ENCODE peak calls at places on chromosome 10, in seven cellular contexts. H is heart left ventricle, J is breast epithelium, K is uterus, R is NB4, W is adrenal gland, L is stomach. A is an unnamed sample.

GRCh38 chr10:17200035-17200884 is 1.2 kb downstream of the TRDMT1 start:
- DNase-seq in H (no peak), J (no peak), K (no peak), R (peak; percentile 28), W (no peak), L (no peak), A (no peak)

GRCh38 chr10:61634711-61635110 is 28.0 kb upstream of the CABCOCO1 start:
- DNase-seq in H (no peak), J (no peak), K (no peak), R (no peak), W (no peak), L (no peak), A (no peak)

GRCh38 chr10:61438141-61438984 is 14.8 kb downstream of the TMEM26 start:
- DNase-seq in H (no peak), J (no peak), K (no peak), R (peak; percentile 3), W (no peak), L (no peak), A (no peak)

GRCh38 chr10:113027574-113028392 is 77.7 kb downstream of the TCF7L2 start:
- DNase-seq in H (no peak), J (no peak), K (peak; percentile 60), R (peak; percentile 20), W (no peak), L (no peak), A (no peak)

GRCh38 chr10:61411651-61412050 is 41.5 kb downstream of the TMEM26 start:
- DNase-seq in H (no peak), J (no peak), K (no peak), R (no peak), W (no peak), L (no peak), A (no peak)

GRCh38 chr10:121627810-121628209 is 29.6 kb upstream of the FGFR2 start:
- DNase-seq in H (no peak), J (no peak), K (no peak), R (no peak), W (no peak), L (no peak), A (no peak)

GRCh38 chr10:4383683-4384082 is 442.3 kb upstream of the AKR1E2 start:
- DNase-seq in H (no peak), J (no peak), K (no peak), R (no peak), W (no peak), L (no peak), A (no peak)

GRCh38 chr10:102752266-102752930 is 8.7 kb downstream of the WBP1L start:
- DNase-seq in H (no peak), J (no peak), K (peak; percentile 57), R (no peak), W (peak; percentile 35), L (no peak), A (no peak)

GRCh38 chr10:97226398-97226797 is 40.6 kb upstream of the SLIT1 start:
- DNase-seq in H (no peak), J (no peak), K (no peak), R (no peak), W (no peak), L (no peak), A (no peak)

GRCh38 chr10:43205681-43206390 is 61.0 kb downstream of the RASGEF1A start:
- DNase-seq in H (peak; percentile 14), J (peak; percentile 46), K (peak; percentile 4), R (no peak), W (no peak), L (no peak), A (peak; percentile 50)

GRCh38 chr10:96292971-96293909 is 11.0 kb upstream of the DNTT start:
- DNase-seq in H (no peak), J (no peak), K (no peak), R (peak; percentile 59), W (peak; percentile 28), L (no peak), A (no peak)

GRCh38 chr10:31648966-31649365 is 279.7 kb downstream of the ARHGAP12 start:
- DNase-seq in H (no peak), J (no peak), K (no peak), R (no peak), W (no peak), L (no peak), A (no peak)

GRCh38 chr10:52779541-52780390 is 7.2 kb upstream of the MBL2 start:
- DNase-seq in H (peak; percentile 57), J (no peak), K (no peak), R (peak; percentile 71), W (peak; percentile 75), L (peak; percentile 67), A (peak; percentile 82)

GRCh38 chr10:66234872-66235271 is 691.0 kb upstream of the LRRTM3 start:
- DNase-seq in H (no peak), J (no peak), K (no peak), R (no peak), W (no peak), L (no peak), A (no peak)

GRCh38 chr10:7889947-7890542 is 71.7 kb downstream of the TAF3 start:
- DNase-seq in H (no peak), J (no peak), K (no peak), R (no peak), W (no peak), L (no peak), A (no peak)

GRCh38 chr10:34454590-34455289 is 360.4 kb downstream of the PARD3 start:
- DNase-seq in H (no peak), J (no peak), K (no peak), R (no peak), W (no peak), L (no peak), A (no peak)

GRCh38 chr10:28137907-28138880 is 139.3 kb upstream of the ODAD2 start:
- DNase-seq in H (no peak), J (no peak), K (no peak), R (no peak), W (no peak), L (no peak), A (no peak)

GRCh38 chr10:96756111-96756903 is 36.0 kb upstream of the PIK3AP1 start:
- DNase-seq in H (no peak), J (no peak), K (no peak), R (no peak), W (no peak), L (no peak), A (no peak)

GRCh38 chr10:117248700-117249465 is 8.0 kb downstream of the SLC18A2 start:
- DNase-seq in H (no peak), J (no peak), K (no peak), R (no peak), W (no peak), L (no peak), A (no peak)

GRCh38 chr10:116542007-116542677 is 3.6 kb upstream of the PNLIP start:
- DNase-seq in H (no peak), J (no peak), K (no peak), R (no peak), W (no peak), L (no peak), A (no peak)

GRCh38 chr10:131178956-131179355 is 132.6 kb downstream of the TCERG1L start:
- DNase-seq in H (no peak), J (no peak), K (no peak), R (no peak), W (no peak), L (peak; percentile 22), A (peak; percentile 31)

GRCh38 chr10:86258488-86258887 is 108.1 kb downstream of the GRID1 start:
- DNase-seq in H (no peak), J (no peak), K (no peak), R (no peak), W (no peak), L (no peak), A (no peak)

GRCh38 chr10:71888623-71889387 is 37.8 kb upstream of the PSAP start:
- DNase-seq in H (peak; percentile 87), J (peak; percentile 56), K (peak; percentile 91), R (peak; percentile 100), W (peak; percentile 87), L (peak; percentile 65), A (peak; percentile 69)
- TF ChIP-seq POLR2A in H (peak; percentile 37), J (no peak), K (peak; percentile 72), R (peak; percentile 2), W (peak; percentile 49), L (no peak), A (no peak)

GRCh38 chr10:1712944-1713671 is 24.2 kb downstream of the ADARB2 start:
- DNase-seq in H (no peak), J (no peak), K (no peak), R (no peak), W (no peak), L (no peak), A (no peak)

GRCh38 chr10:1712314-1712713 is 25.0 kb downstream of the ADARB2 start:
- DNase-seq in H (no peak), J (no peak), K (no peak), R (no peak), W (no peak), L (no peak), A (no peak)

GRCh38 chr10:1716839-1717238 is 20.5 kb downstream of the ADARB2 start:
- DNase-seq in H (no peak), J (no peak), K (no peak), R (no peak), W (no peak), L (no peak), A (no peak)

GRCh38 chr10:1715821-1716220 is 21.5 kb downstream of the ADARB2 start:
- DNase-seq in H (no peak), J (no peak), K (no peak), R (peak; percentile 33), W (no peak), L (peak; percentile 38), A (no peak)
- TF ChIP-seq CTCF in H (no peak), J (no peak), K (no peak), R (peak; percentile 35), W (no peak), L (no peak), A (no peak)

DNA sequence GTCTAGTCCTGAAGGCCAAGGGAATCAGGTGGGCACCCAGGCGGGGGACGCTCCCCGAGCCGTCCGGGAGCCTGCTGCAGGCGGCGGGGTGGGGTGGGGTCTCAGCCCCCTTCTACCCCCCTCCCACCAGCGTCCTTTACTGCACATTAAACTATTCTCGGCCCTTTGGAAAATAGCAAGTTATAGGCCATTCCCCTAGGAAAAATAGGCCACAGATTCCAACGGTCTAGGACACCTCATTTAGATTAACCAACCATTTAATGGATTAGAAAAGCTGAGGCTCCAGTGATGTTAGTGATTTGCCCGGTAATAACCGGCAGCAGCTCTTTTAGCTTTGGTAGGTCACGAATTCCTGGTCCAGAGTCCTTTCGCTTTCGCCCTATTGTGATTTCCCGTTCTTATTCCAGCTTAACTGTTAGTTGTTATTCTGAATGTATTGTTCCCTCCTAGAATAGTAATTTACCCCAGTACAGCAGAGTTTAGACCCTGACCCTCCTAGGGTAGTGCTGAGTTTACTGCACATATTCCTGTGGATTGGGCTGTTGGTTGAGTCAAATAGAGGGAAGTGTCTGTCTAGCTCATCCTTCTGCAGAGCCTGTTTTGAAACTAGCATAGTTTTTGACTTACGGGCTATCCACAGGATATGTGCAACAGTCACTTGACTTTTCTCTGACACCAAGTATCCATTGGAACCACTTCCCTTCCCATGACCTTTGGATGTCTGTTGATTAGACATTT is 721 bp downstream of the GSTO1 start:
- DNase-seq in H (no peak), J (no peak), K (no peak), R (peak; percentile 77), W (peak; percentile 47), L (no peak), A (no peak)
- TF ChIP-seq POLR2A in H (peak; percentile 25), J (peak; percentile 43), K (peak; percentile 30), R (no peak), W (peak; percentile 65), L (no peak), A (peak; percentile 95)

GRCh38 chr10:133047526-133047925 is 40.2 kb upstream of the ADGRA1 start:
- DNase-seq in H (no peak), J (no peak), K (no peak), R (no peak), W (no peak), L (no peak), A (no peak)
- TF ChIP-seq CTCF in H (no peak), J (no peak), K (no peak), R (no peak), W (no peak), L (no peak), A (no peak)